ENCODE peak calls at places on chromosomes 1 and 21, in four cellular contexts. C is AG04450; P is RWPE1; X is CD8-positive, alpha-beta T cell. O is an unnamed sample.

GRCh38 chr1:107433068-107433467 is 292.2 kb downstream of the NTNG1 start:
- DNase-seq in C (no peak), P (no peak), X (no peak), O (no peak)

GRCh38 chr1:218345673-218346390 is 696 bp downstream of the TGFB2 start:
- DNase-seq in C (no peak), P (peak), X (no peak), O (peak)

GRCh38 chr1:204194080-204194479 is 2.2 kb downstream of the KISS1 start:
- DNase-seq in C (no peak), P (no peak), X (no peak), O (no peak)

GRCh38 chr1:21046132-21046531 is 130.6 kb downstream of the EIF4G3 start:
- DNase-seq in C (no peak), P (no peak), X (no peak), O (no peak)

GRCh38 chr1:109273570-109274288 is 9.2 kb downstream of the PSRC1 start:
- DNase-seq in C (no peak), P (no peak), X (no peak), O (no peak)

GRCh38 chr1:244830639-244831038 is 4.8 kb upstream of the COX20 start:
- DNase-seq in C (no peak), P (no peak), X (no peak), O (no peak)

GRCh38 chr21:42144221-42144620 is 73.1 kb downstream of the UMODL1 start:
- DNase-seq in C (no peak), P (no peak), X (no peak), O (no peak)

GRCh38 chr1:25905680-25906643 is at the start of gene STMN1:
- DNase-seq in C (peak), P (peak), X (peak), O (no peak)

GRCh38 chr21:16579538-16579937 is 849.8 kb downstream of the USP25 start:
- DNase-seq in C (no peak), P (no peak), X (no peak), O (no peak)

GRCh38 chr1:68814067-68814466 is 317.2 kb upstream of the DEPDC1 start:
- DNase-seq in C (no peak), P (no peak), X (no peak), O (no peak)

GRCh38 chr1:36408479-36408878 is 10.8 kb upstream of the LSM10 start:
- DNase-seq in C (no peak), P (no peak), X (no peak), O (peak)

GRCh38 chr1:195745170-195746009 is 862.9 kb downstream of the KCNT2 start:
- DNase-seq in C (no peak), P (peak), X (no peak), O (peak)

GRCh38 chr1:234270581-234271242 is 102.5 kb upstream of the COA6 start:
- DNase-seq in C (no peak), P (no peak), X (no peak), O (peak)

GRCh38 chr1:43836267-43836951 is 97.2 kb upstream of the ARTN start:
- DNase-seq in C (no peak), P (peak), X (peak), O (peak)

GRCh38 chr1:58784758-58785423 is 1.0 kb upstream of the JUN start:
- DNase-seq in C (peak), P (peak), X (peak), O (peak)

GRCh38 chr1:64240209-64240608 is 36.8 kb downstream of the UBE2U start:
- DNase-seq in C (no peak), P (no peak), X (no peak), O (no peak)

DNA sequence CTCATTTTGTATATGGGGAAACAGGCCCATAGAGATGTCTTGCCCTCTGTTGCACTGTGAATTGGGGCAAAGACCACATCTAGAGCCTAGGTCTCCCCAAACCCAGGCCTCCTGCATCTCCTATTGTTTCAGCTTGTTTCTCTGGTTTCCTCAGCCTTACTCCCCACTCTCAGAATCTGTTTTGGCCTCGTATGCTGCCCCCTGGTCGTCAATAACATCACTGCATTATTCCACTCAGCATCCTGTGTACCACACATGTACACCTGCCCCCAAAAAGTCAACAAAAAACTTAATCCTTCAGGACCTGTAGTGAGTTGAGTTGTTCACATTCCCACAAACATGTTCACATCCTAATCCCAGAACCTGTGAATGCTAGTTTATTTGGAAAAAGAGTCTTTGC is 184.8 kb downstream of the BRINP2 start:
- DNase-seq in C (peak), P (peak), X (no peak), O (no peak)
- TF ChIP-seq CTCF in C (peak), P (no peak), X (no peak), O (peak)

DNA sequence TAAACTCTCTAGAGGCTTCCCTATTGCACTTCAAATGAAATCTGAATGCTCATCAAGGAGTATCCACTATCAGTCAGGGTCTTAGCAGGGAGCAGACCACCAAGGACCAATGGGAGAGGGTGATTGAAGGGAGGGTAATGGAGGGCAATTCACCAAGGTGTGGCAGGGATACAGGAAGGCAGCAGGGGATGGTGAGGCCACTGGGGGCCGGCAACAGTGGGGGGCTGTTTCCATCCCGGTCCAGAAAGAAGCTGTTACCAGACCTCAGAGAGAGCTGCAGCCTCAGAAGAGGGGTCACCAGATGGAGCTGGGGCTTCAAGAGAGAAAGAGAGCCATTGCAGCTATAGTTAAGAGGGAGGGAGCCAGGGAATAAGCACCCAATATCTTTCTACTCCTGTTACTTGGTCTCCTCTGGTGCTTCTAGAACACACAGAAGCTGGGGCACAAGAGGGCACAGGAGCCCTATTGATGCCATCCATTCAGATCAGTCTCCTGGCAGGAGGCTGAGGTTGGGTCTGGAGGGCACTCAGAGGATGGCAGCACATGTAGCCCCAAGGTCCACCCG is 417.6 kb downstream of the PTPRU start:
- DNase-seq in C (no peak), P (no peak), X (peak), O (no peak)
- H3K27ac ChIP-seq in C (no peak), P (no peak), X (no peak), O (no peak)

GRCh38 chr1:23743287-23744052 is at the start of gene ELOA:
- DNase-seq in C (no peak), P (peak), X (peak), O (peak)

GRCh38 chr1:23741609-23742008 is 1.7 kb upstream of the ELOA start:
- DNase-seq in C (no peak), P (no peak), X (no peak), O (no peak)

GRCh38 chr1:23742670-23743286 is 493 bp upstream of the ELOA start:
- DNase-seq in C (no peak), P (no peak), X (no peak), O (no peak)

GRCh38 chr1:23747947-23748346 is 4.7 kb downstream of the ELOA start:
- DNase-seq in C (no peak), P (no peak), X (no peak), O (peak)

GRCh38 chr1:23745515-23745914 is 2.2 kb downstream of the ELOA start:
- DNase-seq in C (no peak), P (peak), X (no peak), O (peak)
- TF ChIP-seq CTCF in C (peak), P (peak), X (peak), O (peak)

GRCh38 chr1:228060458-228061190 is 21.9 kb upstream of the ARF1 start:
- DNase-seq in C (no peak), P (no peak), X (no peak), O (no peak)
- H3K27ac ChIP-seq in C (no peak), P (peak), X (no peak), O (no peak)

GRCh38 chr1:116485071-116485735 is 85.6 kb downstream of the CD58 start:
- DNase-seq in C (peak), P (peak), X (peak), O (no peak)
- TF ChIP-seq CTCF in C (peak), P (peak), X (peak), O (peak)

DNA sequence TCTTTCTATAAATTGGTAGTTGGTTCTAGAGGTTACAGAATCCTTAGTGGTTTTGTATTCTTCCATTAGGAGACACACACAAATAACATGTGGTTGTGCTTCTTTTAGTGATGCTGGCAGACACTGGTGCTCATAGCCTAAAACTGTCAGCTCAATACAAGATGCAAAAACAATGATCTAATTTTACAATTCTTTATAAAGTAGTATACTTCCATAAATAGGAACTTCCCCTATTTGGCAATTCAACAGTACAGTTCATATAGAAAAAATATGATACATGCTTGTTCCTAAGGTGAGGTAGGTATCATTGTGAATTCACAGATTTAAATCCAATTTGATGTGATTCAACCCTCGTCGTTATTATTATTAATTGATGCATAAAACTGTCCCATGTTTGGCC is 20.8 kb upstream of the CCDC17 start:
- DNase-seq in C (no peak), P (no peak), X (no peak), O (no peak)
- H3K27ac ChIP-seq in C (no peak), P (no peak), X (no peak), O (no peak)

GRCh38 chr1:179879797-179880196 is 2.2 kb upstream of the TOR1AIP2 start:
- DNase-seq in C (no peak), P (no peak), X (no peak), O (no peak)

GRCh38 chr1:179881642-179882252 is 338 bp upstream of the TOR1AIP1 start:
- DNase-seq in C (peak), P (peak), X (no peak), O (no peak)

GRCh38 chr1:179875606-179876288 is 1.9 kb downstream of the TOR1AIP2 start:
- DNase-seq in C (no peak), P (no peak), X (no peak), O (no peak)

GRCh38 chr1:179876289-179876715 is 1.3 kb downstream of the TOR1AIP2 start:
- DNase-seq in C (no peak), P (peak), X (no peak), O (peak)

GRCh38 chr1:179877586-179878265 is at the start of gene TOR1AIP2:
- DNase-seq in C (no peak), P (peak), X (peak), O (peak)
- TF ChIP-seq CTCF in C (no peak), P (no peak), X (no peak), O (peak)

GRCh38 chr1:182143825-182144661 is 82.5 kb upstream of the ZNF648 start:
- DNase-seq in C (no peak), P (peak), X (no peak), O (peak)
- H3K27ac ChIP-seq in C (no peak), P (peak), X (no peak), O (peak)

DNA sequence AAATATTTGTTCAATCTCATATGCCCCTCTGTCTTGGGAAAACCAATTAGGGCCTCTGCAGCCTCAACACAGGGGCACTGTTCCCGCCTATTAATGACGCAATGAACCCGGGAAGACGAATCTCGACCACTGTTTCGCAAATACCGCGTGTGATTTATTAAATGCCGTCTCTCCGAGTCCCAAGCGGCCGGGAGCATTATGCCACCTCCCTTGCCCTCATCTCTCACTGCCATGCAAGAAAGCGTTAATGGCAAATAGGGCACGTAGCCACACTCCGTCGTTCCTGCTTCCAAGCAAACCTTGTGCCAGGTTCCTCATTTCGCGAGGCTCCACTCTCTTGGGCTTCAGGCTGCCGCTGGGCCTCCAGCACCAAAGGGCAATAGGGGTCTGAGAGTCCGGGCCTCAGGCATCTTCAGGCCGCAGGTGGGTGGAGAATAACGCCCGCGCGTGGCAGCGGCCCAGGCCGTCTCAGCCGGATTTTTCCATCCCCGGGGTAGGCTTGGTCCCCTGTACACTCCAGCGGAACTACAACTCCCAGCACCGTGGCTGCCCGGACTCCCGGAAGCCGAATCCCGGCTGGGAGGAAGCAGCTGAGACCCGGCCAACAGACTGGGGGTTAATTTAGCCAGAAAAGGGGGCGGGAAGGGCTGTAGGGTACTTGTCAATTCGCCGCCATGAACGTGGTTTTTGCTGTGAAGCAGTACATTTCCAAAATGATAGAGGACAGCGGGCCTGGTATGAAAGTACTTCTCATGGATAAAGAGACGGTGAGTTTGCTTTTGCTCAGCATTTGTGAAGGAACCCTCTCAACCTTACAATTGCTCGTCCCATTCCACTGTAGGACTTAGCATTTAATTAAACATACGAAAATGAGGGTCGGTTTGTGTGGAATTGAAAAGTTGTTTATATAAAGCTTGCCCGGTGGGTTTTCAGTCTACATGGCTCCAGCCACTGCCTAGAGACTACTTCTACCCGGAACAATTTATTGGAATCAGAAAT is at the start of gene VPS45:
- DNase-seq in C (peak), P (peak), X (peak), O (peak)
- TF ChIP-seq CTCF in C (peak), P (peak), X (no peak), O (no peak)

GRCh38 chr1:183239220-183239742 is 53.2 kb downstream of the LAMC2 start:
- DNase-seq in C (no peak), P (no peak), X (no peak), O (no peak)
- H3K27ac ChIP-seq in C (no peak), P (no peak), X (no peak), O (no peak)